ENCODE peak calls at places on chromosomes 16 and 17, in five cellular contexts. N is GM06990, L is activated B cell treated with CpG ODN at 0.5 μM for 24 hours, R is epithelial cell of esophagus, S is mammary epithelial cell. J is an unnamed sample.

GRCh38 chr17:49746791-49747490 is 17.0 kb downstream of the FAM117A start:
- DNase-seq in S (no peak), N (peak; percentile 55), R (no peak), L (peak; percentile 26), J (no peak)

GRCh38 chr16:86575754-86576557 is 2.4 kb upstream of the FOXL1 start:
- DNase-seq in R (peak; percentile 94), L (no peak), N (peak; percentile 48), S (peak; percentile 92), J (peak; percentile 85)

GRCh38 chr16:6682142-6682811 is 650.4 kb upstream of the RBFOX1 start:
- DNase-seq in S (no peak), R (peak; percentile 3), N (no peak), L (no peak), J (no peak)

GRCh38 chr17:64329571-64329970 is 61.1 kb downstream of the PECAM1 start:
- DNase-seq in S (no peak), N (no peak), L (no peak), R (peak; percentile 63), J (no peak)

GRCh38 chr17:32124985-32125847 is 17.1 kb upstream of the RHOT1 start:
- DNase-seq in S (no peak), N (no peak), L (no peak), R (no peak), J (no peak)

GRCh38 chr17:71029246-71029645 is 859.9 kb downstream of the KCNJ2 start:
- DNase-seq in S (no peak), N (no peak), L (no peak), R (no peak), J (no peak)

GRCh38 chr16:69497876-69498596 is 67.7 kb upstream of the NFAT5 start:
- DNase-seq in S (no peak), N (no peak), R (no peak), L (no peak), J (no peak)

GRCh38 chr16:71540-72341 is 690 bp downstream of the RHBDF1 start:
- DNase-seq in R (peak; percentile 95), L (no peak), S (peak; percentile 90), N (no peak), J (no peak)

GRCh38 chr17:76734080-76734840 is 2.9 kb downstream of the SRSF2 start:
- DNase-seq in L (no peak), S (no peak), N (no peak), R (peak; percentile 54), J (no peak)

GRCh38 chr17:76623271-76624146 is 20.0 kb downstream of the ST6GALNAC1 start:
- DNase-seq in R (peak; percentile 76), N (peak; percentile 73), L (peak; percentile 68), S (peak; percentile 53), J (peak; percentile 83)

GRCh38 chr17:19768046-19768782 is 20.1 kb upstream of the ALDH3A1 start:
- DNase-seq in S (no peak), L (no peak), R (no peak), N (no peak), J (peak; percentile 54)

GRCh38 chr17:33385713-33386112 is 92.6 kb upstream of the ASIC2 start:
- DNase-seq in N (no peak), S (no peak), L (no peak), R (no peak), J (no peak)

GRCh38 chr16:86002178-86002577 is 103.2 kb downstream of the IRF8 start:
- DNase-seq in L (peak; percentile 5), N (no peak), S (no peak), R (no peak), J (no peak)

GRCh38 chr16:5001986-5002385 is 31.7 kb downstream of the NAGPA start:
- DNase-seq in L (no peak), R (no peak), N (no peak), S (no peak), J (no peak)

GRCh38 chr17:74368341-74369152 is 1.2 kb downstream of the GPR142 start:
- DNase-seq in N (peak; percentile 43), R (peak; percentile 42), L (peak; percentile 64), S (peak; percentile 45), J (no peak)

GRCh38 chr16:15777533-15778203 is 79.2 kb downstream of the MYH11 start:
- DNase-seq in S (peak; percentile 19), L (no peak), R (peak; percentile 45), N (no peak), J (no peak)

GRCh38 chr17:37490022-37490587 is 414 bp downstream of the DUSP14 start:
- DNase-seq in R (peak; percentile 61), S (peak; percentile 58), N (peak; percentile 79), L (peak; percentile 74), J (peak; percentile 85)

GRCh38 chr17:57142925-57143324 is 57.9 kb downstream of the AKAP1 start:
- DNase-seq in S (no peak), N (no peak), L (no peak), R (no peak), J (no peak)

GRCh38 chr17:55062921-55063320 is 94.4 kb downstream of the STXBP4 start:
- DNase-seq in N (no peak), L (no peak), S (peak; percentile 68), R (peak; percentile 89), J (no peak)

GRCh38 chr17:82967268-82968032 is 112.0 kb upstream of the METRNL start:
- DNase-seq in S (no peak), L (no peak), N (no peak), R (no peak), J (no peak)

GRCh38 chr17:8109669-8110455 is 8.5 kb downstream of the ALOXE3 start:
- DNase-seq in S (peak; percentile 38), L (peak; percentile 79), R (peak; percentile 74), N (peak; percentile 67), J (no peak)

GRCh38 chr17:1916339-1916738 is 86.5 kb downstream of the RPA1 start:
- DNase-seq in R (no peak), S (no peak), L (no peak), N (no peak), J (no peak)

GRCh38 chr17:55710829-55711496 is 11.7 kb downstream of the TMEM100 start:
- DNase-seq in L (no peak), N (no peak), S (no peak), R (no peak), J (no peak)

GRCh38 chr16:30028438-30029093 is 2.5 kb downstream of the TLCD3B start:
- DNase-seq in N (no peak), L (no peak), R (peak; percentile 29), S (no peak), J (no peak)

GRCh38 chr16:8863594-8864424 is 5.0 kb downstream of the CARHSP1 start:
- DNase-seq in N (no peak), R (peak; percentile 66), L (no peak), S (no peak), J (no peak)

GRCh38 chr17:71821512-71821911 is 299.3 kb upstream of the SOX9 start:
- DNase-seq in L (no peak), S (no peak), N (no peak), R (no peak), J (no peak)

DNA sequence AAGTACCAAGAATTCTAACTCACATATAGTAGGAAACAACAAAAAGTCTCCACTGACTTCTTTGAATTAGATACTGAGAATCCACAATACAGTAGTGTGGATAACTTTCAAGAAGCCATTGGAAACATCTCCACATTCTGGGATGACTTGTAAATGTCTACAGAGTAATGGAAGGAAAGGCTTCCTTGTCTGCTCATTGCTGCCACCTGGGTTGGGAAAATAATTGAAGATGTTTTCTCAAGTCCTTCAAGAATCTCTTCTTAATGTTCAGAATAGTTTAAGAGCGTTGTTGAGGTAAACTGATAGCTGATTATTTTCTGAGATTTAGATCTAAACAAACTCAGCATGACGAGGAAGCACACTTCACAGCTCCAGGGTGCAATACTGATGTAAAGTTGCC is 14.0 kb downstream of the CPSF4L start:
- DNase-seq in R (peak; percentile 26), L (no peak), S (no peak), N (no peak), J (no peak)
- TF ChIP-seq CTCF in R (peak; percentile 31), L (no peak), S (peak; percentile 34), N (peak; percentile 1), J (no peak)

DNA sequence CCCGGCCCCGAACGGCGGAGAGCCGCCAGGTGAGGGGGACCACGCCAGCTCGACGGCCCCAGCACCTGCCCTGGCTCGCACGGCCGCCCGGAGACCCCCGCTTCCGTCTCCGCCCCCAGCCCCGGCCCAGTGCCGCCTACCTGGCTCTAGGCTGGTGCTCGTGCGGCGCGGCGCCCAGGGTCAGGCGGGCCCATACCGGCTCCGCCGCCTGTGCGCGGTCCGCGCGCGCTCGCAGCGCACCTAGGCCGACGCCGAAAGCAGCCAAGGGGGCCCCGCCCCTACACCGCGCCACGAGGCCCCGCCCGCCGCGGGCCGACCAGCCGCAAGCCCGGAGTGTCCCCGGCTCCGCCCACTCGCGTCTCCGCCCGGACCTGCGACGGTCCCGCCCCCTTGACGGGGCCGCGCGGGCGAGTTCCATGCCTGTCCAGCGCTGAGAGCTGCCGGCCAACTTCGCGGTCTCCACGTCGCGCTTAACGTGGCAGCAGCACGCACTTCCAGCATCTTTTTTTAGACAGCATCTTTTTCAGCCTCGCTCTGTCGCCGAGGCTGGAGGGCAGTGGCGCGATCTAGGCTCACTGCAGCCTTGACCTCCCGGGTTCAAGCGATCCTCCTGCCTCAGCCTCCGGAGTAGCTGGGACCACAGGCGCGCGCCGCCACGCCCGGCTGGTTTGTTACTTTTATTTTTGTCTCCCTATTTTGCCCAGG is at the start of gene SLC25A39:
- DNase-seq in N (peak; percentile 98), L (peak; percentile 99), R (peak; percentile 97), S (peak; percentile 92), J (peak; percentile 97)
- TF ChIP-seq CTCF in N (no peak), L (no peak), R (no peak), S (no peak), J (no peak)

GRCh38 chr16:48182979-48183537 is 27.3 kb upstream of the ABCC12 start:
- DNase-seq in S (no peak), L (no peak), N (peak; percentile 29), R (no peak), J (no peak)
- TF ChIP-seq CTCF in S (no peak), L (no peak), N (no peak), R (no peak), J (no peak)

GRCh38 chr17:42670925-42671657 is 5.7 kb downstream of the PLEKHH3 start:
- DNase-seq in N (no peak), S (no peak), R (no peak), L (no peak), J (no peak)

GRCh38 chr17:42673266-42673884 is 3.4 kb downstream of the PLEKHH3 start:
- DNase-seq in R (no peak), L (no peak), S (no peak), N (no peak), J (no peak)

GRCh38 chr17:42673885-42674754 is 2.7 kb downstream of the PLEKHH3 start:
- DNase-seq in L (peak; percentile 48), N (peak; percentile 63), R (peak; percentile 37), S (peak; percentile 31), J (no peak)

GRCh38 chr17:42670199-42670924 is 6.4 kb downstream of the PLEKHH3 start:
- DNase-seq in S (no peak), N (peak; percentile 66), L (peak; percentile 63), R (no peak), J (no peak)

DNA sequence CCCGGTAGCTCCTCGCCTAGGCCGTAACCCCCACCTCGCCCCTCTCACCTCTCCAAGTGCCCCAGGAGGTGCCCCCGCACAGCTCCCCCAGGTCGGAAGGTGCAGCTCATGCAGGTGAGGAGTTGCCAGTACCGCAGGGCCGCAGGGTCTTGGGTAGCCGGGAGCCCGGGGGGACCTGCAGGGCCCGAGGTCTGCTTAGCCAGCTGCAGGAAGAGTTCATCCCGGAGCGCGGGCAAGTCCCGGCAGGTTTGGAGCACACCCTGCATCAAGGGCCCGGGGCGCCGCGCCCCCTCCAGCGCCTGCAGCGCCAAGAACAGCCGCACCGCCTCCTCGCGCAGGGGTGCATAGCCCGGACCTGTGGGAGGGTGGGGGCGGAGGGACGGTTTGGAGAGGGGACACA is 4.8 kb downstream of the PLEKHH3 start:
- DNase-seq in L (no peak), S (peak; percentile 39), N (no peak), R (peak; percentile 64), J (no peak)
- TF ChIP-seq CTCF in L (no peak), S (no peak), N (no peak), R (no peak), J (no peak)

J was measured in type B pancreatic cell.